ENCODE peak calls at places on chromosome 3, in four cellular contexts. N is GM04504, W is adipocyte, Q is substantia nigra. S is an unnamed sample.

GRCh38 chr3:156297582-156297981 is 177.2 kb downstream of the KCNAB1 start:
- DNase-seq in N (no peak), W (no peak), Q (no peak), S (no peak)

GRCh38 chr3:80232760-80233159 is 465.0 kb upstream of the ROBO1 start:
- DNase-seq in N (no peak), W (peak), Q (no peak), S (peak)

GRCh38 chr3:64909757-64910475 is 222.1 kb upstream of the ADAMTS9 start:
- DNase-seq in N (no peak), W (no peak), Q (no peak), S (no peak)

GRCh38 chr3:36868614-36869436 is 76.0 kb downstream of the TRANK1 start:
- DNase-seq in N (peak), W (peak), Q (peak), S (peak)

GRCh38 chr3:123766195-123767019 is 117.7 kb downstream of the MYLK start:
- DNase-seq in N (no peak), W (no peak), Q (no peak), S (no peak)

GRCh38 chr3:194337965-194338753 is 13.0 kb downstream of the CPN2 start:
- DNase-seq in N (no peak), W (peak), Q (no peak), S (no peak)

GRCh38 chr3:120558784-120559227 is 37.3 kb upstream of the NDUFB4 start:
- DNase-seq in N (peak), W (peak), Q (peak), S (peak)

GRCh38 chr3:127406309-127407025 is 118.6 kb upstream of the PRR20G start:
- DNase-seq in N (no peak), W (no peak), Q (no peak), S (no peak)

GRCh38 chr3:28726840-28727239 is 378.2 kb upstream of the AZI2 start:
- DNase-seq in N (peak), W (peak), Q (peak), S (peak)

GRCh38 chr3:158731525-158731924 is 732 bp downstream of the RARRES1 start:
- DNase-seq in N (no peak), W (no peak), Q (no peak), S (no peak)

GRCh38 chr3:193975072-193975535 is 160.8 kb upstream of the HES1 start:
- DNase-seq in N (no peak), W (no peak), Q (no peak), S (no peak)

GRCh38 chr3:4950948-4951347 is 28.3 kb upstream of the BHLHE40 start:
- DNase-seq in N (no peak), W (no peak), Q (no peak), S (no peak)

GRCh38 chr3:123780656-123781055 is 103.5 kb downstream of the MYLK start:
- DNase-seq in N (no peak), W (no peak), Q (no peak), S (no peak)

GRCh38 chr3:125246237-125246636 is 33.7 kb upstream of the SLC12A8 start:
- DNase-seq in N (no peak), W (no peak), Q (no peak), S (no peak)

GRCh38 chr3:96813820-96814580 is 394 bp upstream of the EPHA6 start:
- DNase-seq in N (peak), W (peak), Q (peak), S (peak)

GRCh38 chr3:171875923-171876412 is 32.8 kb downstream of the TMEM212 start:
- DNase-seq in N (no peak), W (peak), Q (no peak), S (no peak)

GRCh38 chr3:174436367-174436766 is 422.8 kb upstream of the NAALADL2 start:
- DNase-seq in N (no peak), W (no peak), Q (no peak), S (no peak)

GRCh38 chr3:192957441-192957951 is 39.8 kb upstream of the MB21D2 start:
- DNase-seq in N (peak), W (peak), Q (peak), S (peak)

GRCh38 chr3:192879346-192880031 is 38.2 kb downstream of the MB21D2 start:
- DNase-seq in N (peak), W (peak), Q (no peak), S (peak)

GRCh38 chr3:181103605-181104004 is 114.1 kb upstream of the DNAJC19 start:
- DNase-seq in N (no peak), W (no peak), Q (no peak), S (no peak)

GRCh38 chr3:128621234-128621633 is 29.4 kb downstream of the RPN1 start:
- DNase-seq in N (no peak), W (no peak), Q (no peak), S (no peak)

GRCh38 chr3:43624619-43625305 is 3.0 kb upstream of the ANO10 start:
- DNase-seq in N (no peak), W (peak), Q (no peak), S (no peak)

GRCh38 chr3:126416943-126417342 is 22.2 kb downstream of the CFAP100 start:
- DNase-seq in N (no peak), W (no peak), Q (no peak), S (no peak)

GRCh38 chr3:30691249-30691880 is 85.0 kb downstream of the TGFBR2 start:
- DNase-seq in N (no peak), W (no peak), Q (no peak), S (peak)

GRCh38 chr3:47376393-47376792 is 4.4 kb upstream of the PTPN23 start:
- DNase-seq in N (no peak), W (no peak), Q (no peak), S (no peak)

GRCh38 chr3:157075693-157076420 is 84.1 kb downstream of the CCNL1 start:
- DNase-seq in N (no peak), W (peak), Q (peak), S (no peak)

GRCh38 chr3:36480916-36481648 is 100.8 kb downstream of the STAC start:
- DNase-seq in N (peak), W (peak), Q (no peak), S (no peak)

GRCh38 chr3:150345021-150345538 is 63.0 kb upstream of the TSC22D2 start:
- DNase-seq in N (no peak), W (no peak), Q (no peak), S (no peak)

S was measured in endothelial cell of umbilical vein.